ENCODE peak calls at places on chromosomes 1 and 21, in four cellular contexts. I is neural progenitor cell, B is fibroblast of lung, Y is DND-41. E is an unnamed sample.

GRCh38 chr1:113701429-113701828 is 57.9 kb downstream of the PHTF1 start:
- DNase-seq in I (peak), B (peak), Y (no peak), E (peak)

GRCh38 chr1:219292341-219292740 is 118.7 kb downstream of the LYPLAL1 start:
- DNase-seq in Y (no peak), B (no peak), I (no peak), E (no peak)

GRCh38 chr1:197955486-197956394 is 38.6 kb downstream of the LHX9 start:
- DNase-seq in I (no peak), Y (no peak), B (peak), E (no peak)

GRCh38 chr1:48530727-48531351 is 58.8 kb upstream of the SPATA6 start:
- DNase-seq in Y (peak), B (peak), I (peak), E (peak)

GRCh38 chr1:39727932-39728317 is 10.8 kb upstream of the PPIE start:
- DNase-seq in I (no peak), B (no peak), Y (no peak), E (no peak)

GRCh38 chr1:17405898-17406759 is 33.3 kb downstream of the RCC2 start:
- DNase-seq in I (peak), B (peak), Y (peak), E (peak)

GRCh38 chr1:88016947-88017346 is 667.1 kb upstream of the PKN2 start:
- DNase-seq in Y (no peak), B (no peak), I (no peak), E (no peak)

GRCh38 chr1:76106719-76107235 is 32.2 kb downstream of the ST6GALNAC3 start:
- DNase-seq in B (no peak), I (no peak), Y (no peak), E (no peak)

GRCh38 chr1:201696217-201696761 is 132.7 kb upstream of the IPO9 start:
- DNase-seq in Y (no peak), I (no peak), B (peak), E (no peak)

GRCh38 chr1:201469645-201470074 is 672 bp upstream of the PHLDA3 start:
- DNase-seq in Y (no peak), B (no peak), I (peak), E (no peak)

GRCh38 chr1:59516881-59517280 is 220.0 kb downstream of the FGGY start:
- DNase-seq in Y (no peak), B (peak), I (no peak), E (no peak)

GRCh38 chr1:109534307-109534858 is 5.3 kb upstream of the GPR61 start:
- DNase-seq in I (no peak), Y (no peak), B (no peak), E (no peak)

GRCh38 chr1:50841791-50842387 is 118.2 kb downstream of the FAF1 start:
- DNase-seq in Y (no peak), B (peak), I (no peak), E (no peak)

GRCh38 chr1:200741808-200742207 is 3.1 kb downstream of the CAMSAP2 start:
- DNase-seq in Y (no peak), B (no peak), I (no peak), E (peak)

GRCh38 chr1:5432436-5432835 is 559.8 kb downstream of the NPHP4 start:
- DNase-seq in I (no peak), B (no peak), Y (no peak), E (no peak)

GRCh38 chr1:97797403-97798183 is 123.2 kb downstream of the DPYD start:
- DNase-seq in Y (no peak), I (no peak), B (peak), E (no peak)

GRCh38 chr1:155931332-155932038 is 2.7 kb downstream of the KHDC4 start:
- DNase-seq in Y (no peak), B (peak), I (no peak), E (no peak)

GRCh38 chr1:7281821-7282220 is 489.3 kb upstream of the VAMP3 start:
- DNase-seq in I (no peak), B (peak), Y (no peak), E (no peak)

GRCh38 chr1:94236630-94237290 is 624 bp downstream of the ARHGAP29 start:
- DNase-seq in B (peak), I (peak), Y (peak), E (no peak)

GRCh38 chr1:204456826-204457361 is 37.7 kb downstream of the PIK3C2B start:
- DNase-seq in Y (no peak), I (peak), B (no peak), E (no peak)

GRCh38 chr1:98110674-98111073 is 189.8 kb upstream of the DPYD start:
- DNase-seq in B (peak), I (no peak), Y (no peak), E (no peak)

GRCh38 chr1:20913242-20913641 is 126.1 kb upstream of the HP1BP3 start:
- DNase-seq in I (no peak), B (no peak), Y (no peak), E (no peak)

GRCh38 chr1:91806146-91806545 is 79.8 kb downstream of the TGFBR3 start:
- DNase-seq in B (no peak), Y (no peak), I (no peak), E (no peak)

GRCh38 chr1:17081439-17081838 is 27.6 kb upstream of the SDHB start:
- DNase-seq in I (no peak), B (no peak), Y (no peak), E (no peak)

GRCh38 chr1:154619181-154619948 is 11.4 kb upstream of the ADAR start:
- DNase-seq in Y (no peak), I (no peak), B (peak), E (no peak)

GRCh38 chr21:34877485-34878128 is 171.5 kb downstream of the RUNX1 start:
- DNase-seq in I (no peak), Y (no peak), B (no peak), E (no peak)

GRCh38 chr1:153978274-153978909 is 918 bp upstream of the JTB start:
- DNase-seq in I (no peak), Y (no peak), B (no peak), E (no peak)

GRCh38 chr1:161073474-161074121 is 3.9 kb upstream of the ARHGAP30 start:
- DNase-seq in I (no peak), B (no peak), Y (no peak), E (no peak)

GRCh38 chr1:53946252-53947171 is at the start of gene LRRC42:
- DNase-seq in I (peak), Y (no peak), B (no peak), E (peak)

GRCh38 chr1:2377751-2378440 is 13.5 kb downstream of the MORN1 start:
- DNase-seq in I (no peak), B (no peak), Y (no peak), E (no peak)

GRCh38 chr1:2380816-2381591 is 10.3 kb downstream of the MORN1 start:
- DNase-seq in I (no peak), B (no peak), Y (no peak), E (no peak)

GRCh38 chr1:2379733-2380404 is 11.5 kb downstream of the MORN1 start:
- DNase-seq in B (no peak), Y (no peak), I (no peak), E (no peak)

GRCh38 chr1:2378441-2378851 is 12.9 kb downstream of the MORN1 start:
- DNase-seq in I (no peak), Y (no peak), B (no peak), E (no peak)

GRCh38 chr1:2378956-2379732 is 12.2 kb downstream of the MORN1 start:
- DNase-seq in B (no peak), Y (no peak), I (no peak), E (no peak)
- H3K4me2 ChIP-seq in B (no peak), Y (no peak), I (no peak), E (no peak)

DNA sequence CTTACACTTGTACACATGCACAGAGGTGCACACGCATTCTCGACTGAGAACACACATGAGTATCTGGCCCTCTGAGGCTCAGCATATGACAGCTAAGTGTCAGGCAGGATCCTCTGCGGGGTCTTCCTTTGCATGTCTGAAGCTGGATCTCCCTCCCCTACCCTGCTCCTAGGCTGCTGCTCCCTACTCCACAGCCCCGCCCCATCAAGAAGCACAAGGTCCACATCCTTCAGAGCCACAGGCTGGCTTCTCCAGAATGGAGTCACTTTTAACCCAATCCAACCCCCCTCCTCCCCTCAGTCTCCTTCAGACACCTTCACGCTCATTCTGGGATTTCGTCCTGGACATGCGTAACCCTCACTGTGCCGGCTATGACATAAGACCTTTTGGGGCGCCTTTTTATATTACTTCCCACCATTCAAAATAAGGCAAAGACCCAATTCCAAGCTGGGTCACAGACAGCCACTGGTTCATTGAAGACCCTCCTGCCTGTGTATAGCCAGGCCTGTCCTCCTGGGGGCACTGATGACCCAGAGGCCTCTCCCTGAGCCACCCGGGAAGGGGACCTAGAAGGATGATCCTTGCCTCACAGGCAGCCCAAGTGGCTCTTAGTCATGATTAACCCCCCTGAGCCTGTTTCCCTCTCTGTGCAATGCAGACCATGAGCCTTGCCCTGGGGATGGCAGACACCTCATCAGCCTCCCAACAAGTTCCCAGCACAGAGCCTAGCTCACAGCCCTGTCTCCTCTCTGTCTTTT is 4.7 kb downstream of the ADGRB2 start:
- DNase-seq in B (peak), Y (no peak), I (peak), E (no peak)
- H3K4me2 ChIP-seq in B (no peak), Y (no peak), I (peak), E (no peak)

GRCh38 chr1:235278915-235279292 is 49.1 kb downstream of the ARID4B start:
- DNase-seq in I (peak), Y (no peak), B (no peak), E (no peak)

GRCh38 chr1:235278233-235278914 is 49.6 kb downstream of the ARID4B start:
- DNase-seq in I (no peak), B (no peak), Y (no peak), E (no peak)

GRCh38 chr1:235277709-235278108 is 50.3 kb downstream of the ARID4B start:
- DNase-seq in Y (no peak), I (no peak), B (peak), E (no peak)

GRCh38 chr1:235280467-235280866 is 47.5 kb downstream of the ARID4B start:
- DNase-seq in B (no peak), Y (no peak), I (no peak), E (no peak)

GRCh38 chr1:235279627-235280194 is 48.3 kb downstream of the ARID4B start:
- DNase-seq in Y (no peak), I (no peak), B (no peak), E (no peak)
- H3K4me2 ChIP-seq in Y (no peak), I (no peak), B (no peak), E (no peak)

DNA sequence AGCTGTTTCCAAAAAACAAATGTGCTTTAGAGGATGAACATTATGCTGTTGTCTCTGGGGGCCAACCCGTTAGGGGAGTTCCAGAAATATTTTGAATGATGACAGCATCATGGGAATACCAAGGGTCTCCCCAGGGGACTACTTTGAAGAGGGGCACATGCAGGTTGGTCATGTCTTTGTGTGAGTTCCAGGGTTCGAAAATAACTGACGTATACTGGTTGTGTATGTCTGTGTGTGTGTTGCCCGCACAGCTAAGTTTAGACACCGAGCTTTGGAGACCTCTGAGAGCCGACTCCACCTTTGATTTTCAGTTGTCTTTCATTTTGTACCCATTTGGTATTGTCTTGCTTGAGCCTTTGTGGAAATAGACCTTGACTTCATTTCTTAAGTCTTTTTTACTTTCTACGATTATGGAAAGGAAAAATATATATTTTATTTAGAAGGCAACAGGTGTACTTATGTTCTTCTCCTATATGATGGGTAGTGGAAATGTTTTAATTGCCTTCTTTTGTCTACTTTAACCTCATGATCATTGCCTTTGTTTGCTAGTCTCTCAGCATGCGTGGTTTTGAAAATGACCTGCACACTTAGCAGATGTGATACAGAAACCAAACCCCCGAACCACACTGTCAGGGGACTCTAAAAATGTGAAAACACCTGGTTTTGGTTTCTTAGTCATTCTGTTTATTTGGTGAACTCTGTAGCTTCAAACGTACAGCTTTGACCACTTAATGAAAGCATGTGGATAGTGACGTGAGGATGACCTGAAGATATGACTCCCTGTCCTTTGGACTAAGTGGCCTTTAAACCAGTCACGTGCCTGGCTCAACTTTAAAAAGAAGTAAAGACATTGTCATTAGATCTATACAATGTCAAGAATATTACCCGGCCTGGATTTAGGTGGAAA is 56.5 kb downstream of the GALNT2 start:
- DNase-seq in I (no peak), Y (peak), B (peak), E (peak)
- H3K4me2 ChIP-seq in I (no peak), Y (peak), B (no peak), E (peak)

DNA sequence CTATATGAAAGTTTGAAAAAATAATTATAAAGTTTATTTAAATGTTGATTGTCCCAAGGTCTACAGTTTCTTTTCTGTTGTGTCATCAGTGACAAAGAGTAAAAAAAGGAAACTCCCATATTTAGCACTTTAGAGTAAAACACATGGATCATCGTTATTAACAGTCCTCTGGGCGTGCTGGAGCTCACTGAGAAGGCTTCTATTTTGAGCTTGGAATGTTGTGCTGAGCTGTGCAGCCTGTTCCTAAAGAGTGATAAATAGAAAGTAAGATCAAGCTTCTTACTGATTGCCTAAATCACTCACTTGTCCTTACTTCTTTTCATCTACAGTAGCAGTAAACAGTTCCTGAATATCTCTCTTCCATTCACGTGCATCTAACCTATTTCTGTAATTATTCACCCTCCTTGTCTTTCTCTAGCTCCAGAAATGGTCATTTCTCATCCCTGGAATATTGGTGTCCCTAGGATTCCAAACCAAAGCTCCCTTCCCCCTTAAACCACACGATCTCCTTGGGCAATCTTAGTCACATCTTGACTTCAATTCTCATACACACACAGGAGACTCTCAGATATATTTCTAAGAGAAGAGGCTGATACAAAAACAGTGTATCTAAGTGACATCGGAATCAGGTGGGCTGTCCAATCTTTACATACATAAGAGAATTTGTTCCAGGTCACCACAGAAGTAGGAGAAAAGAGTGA is 11.9 kb downstream of the GBP5 start:
- DNase-seq in B (peak), I (no peak), Y (no peak), E (no peak)
- H3K4me2 ChIP-seq in B (peak), I (no peak), Y (peak), E (no peak)

DNA sequence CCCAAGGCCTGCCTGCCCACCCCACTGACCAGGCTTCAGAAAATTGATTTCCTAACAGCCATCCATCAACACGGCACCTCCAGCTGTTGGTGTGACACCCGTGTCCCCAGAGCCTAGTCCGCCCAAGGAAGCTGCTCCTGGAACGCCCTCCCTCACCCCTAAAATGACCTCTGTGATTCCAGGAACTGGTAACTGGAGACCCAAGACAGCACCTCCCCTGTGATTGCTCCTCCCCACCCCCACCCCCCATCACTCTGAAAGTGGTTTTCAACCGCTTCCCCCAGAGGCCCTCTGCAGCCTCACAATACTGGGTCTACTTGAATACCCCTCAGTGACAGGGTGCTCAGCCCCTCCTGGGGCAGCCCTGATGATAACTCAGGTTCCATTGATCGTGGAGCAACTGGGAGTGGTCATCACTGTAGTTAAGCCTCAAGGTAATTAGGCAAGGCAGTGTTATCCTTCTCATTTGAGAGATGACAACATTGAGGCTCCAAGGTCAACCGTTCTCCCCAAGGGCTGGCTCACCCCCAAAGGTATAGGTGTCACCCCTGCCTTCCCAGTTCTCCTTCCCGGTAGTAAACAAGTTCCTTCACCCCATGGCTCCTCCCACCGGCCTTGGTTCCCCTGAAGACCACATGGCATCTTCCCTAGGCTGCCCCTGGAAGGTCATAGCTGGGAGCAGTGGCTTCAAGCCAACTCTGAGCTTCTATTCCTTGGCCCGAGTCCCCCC is 52.0 kb downstream of the TAS1R2 start:
- DNase-seq in I (no peak), Y (no peak), B (no peak), E (no peak)
- H3K4me2 ChIP-seq in I (no peak), Y (no peak), B (no peak), E (no peak)